ENCODE peak calls at places on chromosomes 7 and 10, in seven cellular contexts. K, A, F, I, Q, D and J are unnamed samples.

GRCh38 chr7:25940086-25940906 is 211.7 kb upstream of the NFE2L3 start:
- DNase-seq in Q (no peak), F (no peak), K (no peak), D (no peak), A (no peak), I (no peak), J (no peak)

GRCh38 chr10:131938681-131939080 is 37.9 kb downstream of the PPP2R2D start:
- DNase-seq in A (no peak), K (no peak), D (no peak), F (no peak), Q (no peak), I (no peak), J (no peak)

GRCh38 chr10:122307669-122308486 is 36.8 kb downstream of the BTBD16 start:
- DNase-seq in K (no peak), A (no peak), D (no peak), Q (peak; percentile 90), I (peak; percentile 71), F (peak; percentile 68), J (peak; percentile 94)

GRCh38 chr10:71882813-71883746 is 32.0 kb upstream of the PSAP start:
- DNase-seq in Q (no peak), I (no peak), D (no peak), K (no peak), A (peak; percentile 20), F (no peak), J (no peak)

GRCh38 chr7:142001163-142001874 is 5.6 kb downstream of the MGAM start:
- DNase-seq in K (no peak), F (no peak), A (no peak), D (no peak), Q (no peak), I (no peak), J (no peak)

GRCh38 chr7:452230-452751 is 67.4 kb downstream of the PDGFA start:
- DNase-seq in D (no peak), F (no peak), K (no peak), I (no peak), A (no peak), Q (peak; percentile 84), J (peak; percentile 69)

GRCh38 chr10:59366310-59366709 is 4.0 kb upstream of the FAM13C start:
- DNase-seq in F (no peak), A (no peak), D (no peak), K (no peak), Q (no peak), I (peak; percentile 18), J (no peak)

GRCh38 chr7:55018361-55019328 is at the start of gene EGFR:
- DNase-seq in K (peak; percentile 58), I (peak; percentile 85), A (no peak), D (no peak), F (peak; percentile 91), Q (peak; percentile 95), J (peak; percentile 91)

GRCh38 chr7:42662862-42663261 is 249.0 kb downstream of the C7orf25 start:
- DNase-seq in Q (no peak), K (no peak), D (no peak), A (no peak), I (no peak), F (no peak), J (no peak)

GRCh38 chr10:60426425-60426824 is 36.8 kb upstream of the ANK3 start:
- DNase-seq in A (no peak), K (no peak), F (no peak), Q (peak; percentile 44), I (no peak), D (no peak), J (peak; percentile 63)

GRCh38 chr7:11343818-11344413 is 370.2 kb downstream of the PHF14 start:
- DNase-seq in F (no peak), Q (peak; percentile 37), A (peak; percentile 28), I (no peak), K (peak; percentile 22), D (no peak), J (peak; percentile 41)

GRCh38 chr10:110865804-110866482 is 5.8 kb upstream of the PDCD4 start:
- DNase-seq in D (no peak), A (peak; percentile 31), K (no peak), I (no peak), F (no peak), Q (no peak), J (no peak)

GRCh38 chr10:6726924-6727323 is 146.8 kb upstream of the PRKCQ start:
- DNase-seq in A (no peak), F (no peak), K (no peak), D (no peak), I (no peak), Q (no peak), J (no peak)

GRCh38 chr10:33746176-33746575 is 411.7 kb upstream of the NRP1 start:
- DNase-seq in D (no peak), K (no peak), F (no peak), A (no peak), Q (no peak), I (no peak), J (no peak)

GRCh38 chr10:94963901-94964300 is 25.4 kb downstream of the CYP2C9 start:
- DNase-seq in F (no peak), Q (peak; percentile 30), A (no peak), I (no peak), D (no peak), K (peak; percentile 2), J (no peak)

GRCh38 chr10:88530629-88531382 is 52.3 kb downstream of the RNLS start:
- DNase-seq in D (no peak), I (no peak), A (no peak), F (no peak), K (no peak), Q (no peak), J (no peak)

GRCh38 chr10:79407397-79407796 is 38.0 kb downstream of the ZCCHC24 start:
- DNase-seq in Q (no peak), K (no peak), D (no peak), F (no peak), A (no peak), I (no peak), J (no peak)

GRCh38 chr7:116863168-116863670 is 832 bp downstream of the CAPZA2 start:
- DNase-seq in D (no peak), I (peak; percentile 18), A (peak; percentile 18), K (no peak), Q (peak; percentile 36), F (peak; percentile 26), J (peak; percentile 14)

GRCh38 chr10:79264942-79265341 is 82.3 kb upstream of the PPIF start:
- DNase-seq in D (no peak), I (peak; percentile 63), K (no peak), F (no peak), Q (no peak), A (no peak), J (no peak)

GRCh38 chr10:72253002-72253401 is 20.7 kb upstream of the DDIT4 start:
- DNase-seq in D (no peak), A (no peak), I (peak; percentile 4), K (no peak), Q (no peak), F (no peak), J (no peak)

GRCh38 chr7:27099224-27099838 is 3.2 kb downstream of the HOXA2 start:
- DNase-seq in D (no peak), K (no peak), Q (no peak), I (no peak), A (no peak), F (no peak), J (no peak)

GRCh38 chr10:105274671-105275070 is 633.6 kb downstream of the SORCS3 start:
- DNase-seq in I (no peak), D (no peak), F (no peak), Q (no peak), K (no peak), A (no peak), J (no peak)

GRCh38 chr7:11831727-11832495 is at the start of gene THSD7A:
- DNase-seq in Q (peak; percentile 80), F (peak; percentile 68), K (peak; percentile 55), I (peak; percentile 42), D (no peak), A (no peak), J (peak; percentile 45)

GRCh38 chr10:117005454-117006055 is 568 bp upstream of the SHTN1 start:
- DNase-seq in K (peak; percentile 11), Q (no peak), I (no peak), D (no peak), F (peak; percentile 72), A (no peak), J (peak; percentile 3)

GRCh38 chr10:119377905-119378736 is 164.4 kb downstream of the RGS10 start:
- DNase-seq in A (no peak), K (no peak), Q (peak; percentile 27), D (no peak), I (peak; percentile 64), F (no peak), J (peak; percentile 28)